ENCODE peak calls at places on chromosomes 1 and 21, in ten cellular contexts. D is cardiac muscle cell, A is sigmoid colon, I is IMR-90, L is upper lobe of left lung, H is aorta, B is tibial nerve, E is left lung, Q is heart left ventricle, T is upper lobe of right lung. O is an unnamed sample.

GRCh38 chr1:180365039-180365438 is 135.0 kb downstream of the LHX4 start:
- DNase-seq in T (no peak), D (no peak), B (no peak), E (no peak), A (no peak), I (no peak), L (no peak), Q (no peak), H (no peak), O (no peak)

GRCh38 chr1:82625562-82625961 is 824.8 kb downstream of the ADGRL2 start:
- DNase-seq in H (no peak), Q (no peak), E (no peak), T (no peak), A (no peak), B (no peak), D (no peak), I (no peak), L (no peak), O (no peak)

GRCh38 chr1:243529512-243529911 is 273.7 kb downstream of the SDCCAG8 start:
- DNase-seq in Q (no peak), T (no peak), B (no peak), D (no peak), E (no peak), A (no peak), H (no peak), I (no peak), L (no peak), O (no peak)

GRCh38 chr1:207404849-207405525 is 49.1 kb upstream of the CR2 start:
- DNase-seq in E (no peak), Q (no peak), B (no peak), A (no peak), D (peak; percentile 73), H (no peak), L (no peak), I (peak; percentile 78), T (no peak), O (no peak)

GRCh38 chr1:198776602-198777029 is 137.8 kb downstream of the PTPRC start:
- DNase-seq in I (peak; percentile 98), L (peak; percentile 83), Q (peak; percentile 53), H (no peak), T (peak; percentile 69), B (peak; percentile 17), A (peak; percentile 71), D (no peak), E (peak; percentile 76), O (peak; percentile 54)

GRCh38 chr1:39326836-39327235 is 122.3 kb downstream of the MACF1 start:
- DNase-seq in D (no peak), I (peak; percentile 51), Q (no peak), T (no peak), H (no peak), B (no peak), L (no peak), A (no peak), E (no peak), O (no peak)

GRCh38 chr1:224852901-224853568 is 76.4 kb upstream of the DNAH14 start:
- DNase-seq in L (no peak), H (no peak), A (no peak), E (no peak), Q (no peak), B (no peak), D (peak; percentile 55), T (no peak), I (peak; percentile 67), O (no peak)

GRCh38 chr1:160068231-160068630 is 1.7 kb downstream of the KCNJ10 start:
- DNase-seq in D (no peak), H (no peak), Q (no peak), A (no peak), B (no peak), E (no peak), L (no peak), I (no peak), T (peak; percentile 38), O (no peak)

GRCh38 chr1:186605762-186606350 is 74.4 kb downstream of the PTGS2 start:
- DNase-seq in H (no peak), T (no peak), E (peak; percentile 45), I (peak; percentile 59), B (no peak), L (peak; percentile 44), Q (peak; percentile 35), D (peak; percentile 46), A (peak; percentile 69), O (no peak)

GRCh38 chr1:221696740-221697461 is 45.0 kb downstream of the DUSP10 start:
- DNase-seq in B (no peak), L (no peak), T (no peak), A (no peak), Q (no peak), H (no peak), D (no peak), I (no peak), E (no peak), O (no peak)

GRCh38 chr21:36065497-36066036 is 4.3 kb upstream of the CBR1 start:
- DNase-seq in L (no peak), H (no peak), B (no peak), T (no peak), A (no peak), D (no peak), I (peak; percentile 65), Q (no peak), E (no peak), O (no peak)

GRCh38 chr1:150514260-150514659 is 1.3 kb upstream of the FALEC start:
- DNase-seq in B (no peak), E (no peak), L (no peak), H (no peak), T (no peak), A (no peak), Q (no peak), D (no peak), I (no peak), O (no peak)

GRCh38 chr1:157409927-157410326 is 142.4 kb downstream of the FCRL5 start:
- DNase-seq in A (no peak), B (no peak), H (no peak), Q (no peak), E (no peak), I (no peak), T (no peak), D (no peak), L (no peak), O (no peak)

DNA sequence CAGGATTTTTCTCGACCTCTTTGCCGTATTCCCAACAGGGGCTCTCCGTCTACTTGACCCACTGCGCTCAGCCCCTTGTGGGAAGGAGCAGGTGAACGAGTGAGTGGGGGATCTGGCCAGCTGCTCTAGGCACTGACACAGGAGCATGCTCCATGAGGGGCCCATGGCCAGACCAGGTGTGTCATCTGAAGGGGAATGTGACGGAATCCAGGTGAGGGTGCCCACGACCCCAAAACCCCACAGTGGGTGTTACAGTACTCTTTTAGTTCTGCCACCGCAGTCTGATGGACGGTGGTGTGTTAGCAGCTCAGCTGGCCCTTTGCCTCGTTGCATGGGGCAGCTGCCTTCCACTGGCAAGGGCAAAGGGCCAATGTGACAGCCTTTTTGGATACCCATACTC is 601.4 kb upstream of the NCAM2 start:
- DNase-seq in B (no peak), A (no peak), H (no peak), I (no peak), Q (no peak), D (no peak), L (no peak), E (no peak), T (no peak), O (no peak)
- H3K9me3 ChIP-seq in B (no peaks in the 10 kb centered on the region), A (no peaks in the 10 kb centered on the region), H (no peaks in the 10 kb centered on the region), I (peaks cover 8% of the 10 kb centered on the region), Q (no peaks in the 10 kb centered on the region), D (no peaks in the 10 kb centered on the region), L (no peaks in the 10 kb centered on the region), E (no peaks in the 10 kb centered on the region), T (no peaks in the 10 kb centered on the region), O (no peaks in the 10 kb centered on the region)

DNA sequence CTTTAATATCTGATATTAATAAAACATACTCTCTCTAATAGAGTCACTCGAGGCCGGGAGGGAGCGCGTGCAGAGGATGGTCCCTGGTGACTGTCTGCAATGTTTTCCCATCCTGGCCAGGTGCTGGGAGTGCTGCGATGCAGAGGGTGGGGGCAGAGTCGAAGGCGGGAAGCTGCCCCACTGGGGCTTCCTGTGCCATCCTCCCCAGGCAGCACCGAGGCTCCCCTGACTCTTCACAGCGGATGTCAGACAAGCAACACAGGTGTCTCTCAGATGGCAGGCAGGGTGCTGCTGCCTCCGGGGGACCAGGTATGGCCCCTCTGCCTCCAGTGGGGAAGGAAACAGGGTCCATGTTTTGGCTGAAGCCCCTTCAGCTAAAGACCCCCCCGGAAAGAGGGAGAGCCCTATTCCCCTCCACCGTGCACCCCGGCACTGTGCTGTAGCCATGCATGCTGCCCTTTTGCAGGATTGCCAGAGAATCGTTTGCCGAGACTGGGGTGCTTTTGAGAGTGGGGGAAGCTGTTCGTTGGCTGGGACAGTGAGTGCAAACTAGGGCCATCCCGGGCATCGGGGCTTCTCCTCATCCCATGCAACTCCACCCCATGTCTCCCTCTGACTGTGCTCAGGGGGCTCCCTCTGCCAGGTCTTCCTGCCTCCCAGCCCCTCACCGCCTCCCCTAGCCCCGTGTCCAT is 32.1 kb upstream of the TTC34 start:
- DNase-seq in I (no peak), A (no peak), Q (peak; percentile 17), B (no peak), D (no peak), T (no peak), L (no peak), H (no peak), E (no peak), O (no peak)
- H3K9me3 ChIP-seq in I (peaks cover 61% of the 10 kb centered on the region), A (no peaks in the 10 kb centered on the region), Q (no peaks in the 10 kb centered on the region), B (peaks cover 28% of the 10 kb centered on the region), D (no peaks in the 10 kb centered on the region), T (no peaks in the 10 kb centered on the region), L (no peaks in the 10 kb centered on the region), H (no peaks in the 10 kb centered on the region), E (no peaks in the 10 kb centered on the region), O (peaks cover 3% of the 10 kb centered on the region)

GRCh38 chr1:21916447-21917240 is 20.5 kb downstream of the HSPG2 start:
- DNase-seq in L (no peak), T (no peak), H (no peak), I (no peak), Q (no peak), A (no peak), D (no peak), E (no peak), B (no peak), O (no peak)
- H3K9me3 ChIP-seq in L (no peaks in the 10 kb centered on the region), T (no peaks in the 10 kb centered on the region), H (no peaks in the 10 kb centered on the region), I (no peaks in the 10 kb centered on the region), Q (no peaks in the 10 kb centered on the region), A (no peaks in the 10 kb centered on the region), D (no peaks in the 10 kb centered on the region), E (no peaks in the 10 kb centered on the region), B (no peaks in the 10 kb centered on the region), O (no peaks in the 10 kb centered on the region)

DNA sequence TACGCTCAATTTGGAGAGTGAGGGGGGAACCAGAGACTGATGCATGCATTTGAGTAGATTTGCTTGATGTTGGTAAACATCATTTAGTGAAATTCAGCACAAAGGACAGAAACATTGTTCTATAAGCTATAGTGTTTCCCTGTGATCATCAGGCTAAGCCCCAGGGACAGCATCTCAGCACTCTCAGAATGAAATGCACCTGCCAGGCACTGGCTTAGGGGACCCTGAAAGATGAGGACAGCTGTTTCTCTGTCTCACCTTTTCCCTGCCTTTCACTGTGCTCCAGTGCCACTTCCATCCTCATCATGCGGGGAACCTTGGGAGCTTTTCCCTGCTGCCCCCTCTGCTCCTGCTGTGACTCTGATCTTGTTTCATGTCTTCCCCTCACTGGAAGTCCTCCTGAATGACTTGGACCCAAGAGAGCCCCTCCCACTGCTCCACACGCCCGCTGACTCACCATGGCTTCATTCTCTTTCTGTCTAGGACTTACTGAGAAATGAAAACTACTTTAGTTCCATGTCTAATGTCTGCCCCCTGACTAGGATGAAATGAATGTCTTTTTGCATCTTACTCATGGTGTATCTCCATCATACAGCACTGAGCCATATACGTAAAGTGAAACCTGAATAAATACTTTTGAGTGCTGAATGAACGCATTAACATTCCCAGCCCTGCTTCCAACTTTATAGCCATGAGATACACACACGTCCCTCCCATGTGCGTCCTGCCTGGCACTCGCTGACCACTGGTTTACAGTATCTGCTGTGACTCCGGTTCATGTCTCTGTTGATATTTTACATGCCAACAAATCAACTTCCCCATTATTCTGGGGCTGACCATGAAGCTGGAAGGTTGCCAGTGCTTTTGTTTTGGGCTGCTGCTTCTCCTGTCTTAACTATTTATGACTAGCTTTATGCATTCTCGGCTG is 182.1 kb downstream of the PCP4 start:
- DNase-seq in B (no peak), Q (no peak), E (no peak), I (peak; percentile 11), H (peak; percentile 89), L (no peak), T (no peak), D (peak; percentile 19), A (peak; percentile 83), O (no peak)
- H3K9me3 ChIP-seq in B (no peaks in the 10 kb centered on the region), Q (no peaks in the 10 kb centered on the region), E (no peaks in the 10 kb centered on the region), I (peaks cover 25% of the 10 kb centered on the region), H (no peaks in the 10 kb centered on the region), L (no peaks in the 10 kb centered on the region), T (no peaks in the 10 kb centered on the region), D (no peaks in the 10 kb centered on the region), A (no peaks in the 10 kb centered on the region), O (no peaks in the 10 kb centered on the region)

O was measured in left ventricle myocardium inferior.